ENCODE peak calls at places on chromosomes 13 and 19, in five cellular contexts. U is astrocyte of the spinal cord, D is mesendoderm, I is hepatocyte, H is AG10803. F is an unnamed sample.

GRCh38 chr13:30870049-30870884 is 35.8 kb upstream of the MEDAG start:
- DNase-seq in U (peak; percentile 99), D (peak; percentile 93), I (peak; percentile 82), H (peak; percentile 99), F (peak; percentile 99)

GRCh38 chr19:56900573-56901097 is 60.1 kb upstream of the PEG3 start:
- DNase-seq in U (no peak), D (no peak), I (no peak), H (no peak), F (no peak)

GRCh38 chr13:113759525-113760137 is 605 bp downstream of the TMEM255B start:
- DNase-seq in U (peak; percentile 8), D (peak; percentile 18), I (no peak), H (no peak), F (no peak)

GRCh38 chr19:887072-887471 is 5.9 kb downstream of the MED16 start:
- DNase-seq in U (peak; percentile 80), D (peak; percentile 65), I (peak; percentile 59), H (peak; percentile 86), F (no peak)

GRCh38 chr13:24923305-24923640 is 159.3 kb downstream of the RNF17 start:
- DNase-seq in U (peak; percentile 88), D (no peak), I (peak; percentile 40), H (peak; percentile 83), F (peak; percentile 26)

GRCh38 chr13:64090311-64090710 is 2674.7 kb upstream of the PCDH20 start:
- DNase-seq in U (no peak), D (no peak), I (no peak), H (no peak), F (no peak)

GRCh38 chr19:16380314-16380695 is 55.7 kb downstream of the KLF2 start:
- DNase-seq in U (no peak), D (no peak), I (no peak), H (no peak), F (no peak)

GRCh38 chr19:10353793-10354391 is 14.5 kb upstream of the ICAM3 start:
- DNase-seq in U (peak; percentile 22), D (peak; percentile 97), I (peak; percentile 78), H (no peak), F (no peak)

GRCh38 chr13:79448413-79448812 is 32.5 kb upstream of the NDFIP2 start:
- DNase-seq in U (no peak), D (peak; percentile 32), I (no peak), H (no peak), F (no peak)

GRCh38 chr13:36282818-36283432 is 14.7 kb downstream of the CCDC169 start:
- DNase-seq in U (peak; percentile 54), D (peak; percentile 45), I (peak; percentile 66), H (peak; percentile 50), F (no peak)

GRCh38 chr13:46648166-46648607 is 95.2 kb downstream of the LRCH1 start:
- DNase-seq in U (no peak), D (peak; percentile 56), I (peak; percentile 26), H (peak; percentile 55), F (peak; percentile 51)

GRCh38 chr19:38734426-38735256 is 9.6 kb downstream of the CAPN12 start:
- DNase-seq in U (peak; percentile 45), D (peak; percentile 50), I (peak; percentile 40), H (peak; percentile 16), F (no peak)

GRCh38 chr19:19432732-19433131 is 27.3 kb downstream of the GATAD2A start:
- DNase-seq in U (no peak), D (no peak), I (no peak), H (no peak), F (no peak)

GRCh38 chr19:19433666-19434213 is 28.3 kb downstream of the GATAD2A start:
- DNase-seq in U (no peak), D (no peak), I (no peak), H (no peak), F (no peak)

GRCh38 chr19:19439083-19439482 is 33.6 kb downstream of the GATAD2A start:
- DNase-seq in U (no peak), D (no peak), I (no peak), H (no peak), F (no peak)

GRCh38 chr19:19436137-19436691 is 30.7 kb downstream of the GATAD2A start:
- DNase-seq in U (no peak), D (no peak), I (no peak), H (no peak), F (no peak)

GRCh38 chr19:19434483-19435045 is 29.1 kb downstream of the GATAD2A start:
- DNase-seq in U (no peak), D (no peak), I (no peak), H (peak; percentile 89), F (no peak)
- H3K4me3 ChIP-seq in U (no peak overlapping the region), D (no peak overlapping the region), I (no peak overlapping the region), H (no peak overlapping the region), F (no peak overlapping the region)

GRCh38 chr19:41426116-41426841 is 895 bp downstream of the B3GNT8 start:
- DNase-seq in U (no peak), D (no peak), I (no peak), H (no peak), F (no peak)

GRCh38 chr19:41426952-41427646 is at the start of gene B3GNT8:
- DNase-seq in U (peak; percentile 64), D (peak; percentile 94), I (peak; percentile 96), H (peak; percentile 69), F (peak; percentile 30)

GRCh38 chr19:41424335-41425173 is 2.6 kb downstream of the B3GNT8 start:
- DNase-seq in U (no peak), D (no peak), I (no peak), H (no peak), F (no peak)

GRCh38 chr19:41427647-41428480 is 690 bp upstream of the B3GNT8 start:
- DNase-seq in U (no peak), D (peak; percentile 68), I (peak; percentile 68), H (peak; percentile 15), F (no peak)

DNA sequence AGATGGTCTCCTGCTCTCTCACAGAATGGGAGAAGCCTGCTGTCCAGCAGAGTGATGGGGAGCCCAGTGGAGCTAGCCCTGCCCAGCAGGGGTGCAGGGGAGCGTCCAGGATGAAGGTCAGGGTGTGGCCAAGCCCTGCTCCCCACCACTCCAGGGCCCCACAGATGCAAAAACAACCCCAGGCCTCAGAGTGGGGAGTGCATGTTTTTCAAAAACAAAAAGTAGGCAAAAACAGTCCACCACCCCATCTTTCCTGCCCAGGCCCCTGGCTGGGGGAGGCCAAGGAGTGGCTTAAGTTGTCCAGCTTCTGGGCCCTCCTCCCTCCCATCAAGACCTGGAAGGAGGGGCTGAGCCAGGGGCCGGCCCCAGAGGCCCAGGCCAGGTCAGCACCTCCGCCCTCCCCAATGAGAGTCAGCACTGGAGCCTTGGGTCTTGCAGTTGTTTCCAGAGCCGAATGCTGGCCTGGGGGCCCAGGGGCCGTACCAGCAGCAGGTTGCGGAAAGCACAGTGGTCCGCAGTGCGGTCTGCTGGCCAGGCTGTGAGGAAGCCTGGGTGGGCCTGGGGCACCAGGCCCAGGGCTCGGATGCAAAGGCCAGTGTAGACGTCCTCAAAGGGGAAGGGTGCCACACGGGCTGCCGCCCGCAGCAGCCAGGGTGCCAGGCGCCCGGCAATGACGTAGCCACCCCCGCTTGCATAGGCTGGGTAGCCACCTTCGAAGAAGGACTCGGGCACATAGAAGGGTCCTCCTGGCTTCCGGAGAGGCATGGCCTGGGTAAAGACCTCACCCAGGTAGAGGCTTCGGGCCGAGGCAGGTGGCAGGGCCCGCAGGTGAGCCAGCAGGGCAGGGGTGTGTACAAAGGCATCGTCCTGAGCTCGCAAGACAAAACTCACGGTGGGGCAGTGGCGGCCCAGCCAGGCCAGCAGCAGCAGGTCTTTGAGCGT is 1.7 kb downstream of the B3GNT8 start:
- DNase-seq in U (no peak), D (no peak), I (no peak), H (no peak), F (no peak)
- H3K4me3 ChIP-seq in U (no peak overlapping the region), D (no peak overlapping the region), I (no peak overlapping the region), H (no peak overlapping the region), F (no peak overlapping the region)

GRCh38 chr13:50512602-50513527 is 330.6 kb downstream of the DLEU7 start:
- DNase-seq in U (peak; percentile 73), D (no peak), I (peak; percentile 51), H (peak; percentile 62), F (no peak)
- H3K4me3 ChIP-seq in U (no peak overlapping the region), D (no peak overlapping the region), I (peak overlapping the region; percentile 3), H (peak overlapping the region; percentile 47), F (peak overlapping the region; percentile 7)

GRCh38 chr13:98032168-98032567 is 78.7 kb downstream of the IPO5 start:
- DNase-seq in U (no peak), D (no peak), I (no peak), H (peak; percentile 22), F (no peak)

GRCh38 chr13:98022210-98022609 is 68.7 kb downstream of the IPO5 start:
- DNase-seq in U (peak; percentile 80), D (peak; percentile 50), I (no peak), H (peak; percentile 89), F (peak; percentile 49)

GRCh38 chr13:98025480-98026025 is 72.1 kb downstream of the IPO5 start:
- DNase-seq in U (no peak), D (no peak), I (no peak), H (no peak), F (no peak)

DNA sequence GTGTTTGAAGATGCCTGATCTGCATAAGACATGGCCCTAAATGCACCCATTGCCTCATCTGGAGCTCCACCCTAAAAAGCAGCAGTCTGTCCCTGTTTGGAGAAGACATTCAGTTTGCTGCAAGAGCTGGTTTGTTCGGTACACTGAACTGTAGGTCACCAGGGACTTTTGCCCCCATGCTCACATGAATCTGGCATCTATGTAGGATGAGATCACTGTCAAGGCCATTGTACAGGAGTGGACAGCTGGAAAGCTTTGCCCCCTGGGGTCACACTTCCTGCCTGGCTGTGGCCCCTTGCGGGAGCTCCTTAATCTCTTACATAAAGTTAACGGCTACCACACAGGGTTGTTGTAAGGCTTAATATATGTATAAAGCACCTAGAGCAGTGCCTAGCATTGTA is 73.0 kb downstream of the IPO5 start:
- DNase-seq in U (peak; percentile 44), D (peak; percentile 53), I (peak; percentile 46), H (peak; percentile 19), F (peak; percentile 36)
- H3K4me3 ChIP-seq in U (no peak overlapping the region), D (no peak overlapping the region), I (no peak overlapping the region), H (no peak overlapping the region), F (no peak overlapping the region)

GRCh38 chr19:53867225-53868090 is at the start of gene MYADM:
- DNase-seq in U (peak; percentile 100), D (peak; percentile 100), I (peak; percentile 99), H (peak; percentile 99), F (peak; percentile 90)

GRCh38 chr19:53871448-53871847 is 3.8 kb downstream of the MYADM start:
- DNase-seq in U (no peak), D (no peak), I (no peak), H (no peak), F (no peak)

GRCh38 chr19:53868091-53868891 is 608 bp downstream of the MYADM start:
- DNase-seq in U (peak; percentile 53), D (peak; percentile 88), I (peak; percentile 80), H (peak; percentile 72), F (no peak)

GRCh38 chr19:53870485-53870844 is 2.8 kb downstream of the MYADM start:
- DNase-seq in U (no peak), D (peak; percentile 49), I (peak; percentile 44), H (no peak), F (no peak)

GRCh38 chr19:53868892-53869804 is 1.5 kb downstream of the MYADM start:
- DNase-seq in U (peak; percentile 94), D (peak; percentile 96), I (peak; percentile 95), H (peak; percentile 89), F (peak; percentile 39)
- H3K4me3 ChIP-seq in U (peak overlapping the region; percentile 60), D (peak overlapping the region; percentile 86), I (peak overlapping the region; percentile 80), H (peak overlapping the region; percentile 99), F (peak overlapping the region; percentile 80)